ENCODE peak calls at places on chromosomes 5 and 9, in four cellular contexts. One of them, this sample, is unnamed.

GRCh38 chr5:2007437-2007905 is 124.7 kb upstream of the IRX4 start:
- DNase-seq in neuronal stem cell: no peak
- DNase-seq in heart right ventricle: no peak
- DNase-seq in astrocyte: no peak
- DNase-seq in this sample: no peak

GRCh38 chr9:33029106-33029788 is 4.2 kb downstream of the DNAJA1 start:
- DNase-seq in neuronal stem cell: no peak
- DNase-seq in heart right ventricle: no peak
- DNase-seq in astrocyte: peak; percentile 32
- DNase-seq in this sample: no peak

GRCh38 chr9:91814214-91814613 is 135.8 kb downstream of the ROR2 start:
- DNase-seq in neuronal stem cell: no peak
- DNase-seq in heart right ventricle: no peak
- DNase-seq in astrocyte: no peak
- DNase-seq in this sample: no peak

GRCh38 chr5:141245250-141245717 is at the start of gene PCDHB15:
- DNase-seq in neuronal stem cell: peak; percentile 39
- DNase-seq in heart right ventricle: no peak
- DNase-seq in astrocyte: peak; percentile 4
- DNase-seq in this sample: no peak

GRCh38 chr5:171682801-171683200 is 102.8 kb upstream of the SMIM23 start:
- DNase-seq in neuronal stem cell: no peak
- DNase-seq in heart right ventricle: no peak
- DNase-seq in astrocyte: no peak
- DNase-seq in this sample: no peak

GRCh38 chr5:150386024-150386855 is 26.5 kb downstream of the CD74 start:
- DNase-seq in neuronal stem cell: no peak
- DNase-seq in heart right ventricle: no peak
- DNase-seq in astrocyte: no peak
- DNase-seq in this sample: no peak

GRCh38 chr5:88776692-88777091 is 106.3 kb downstream of the MEF2C start:
- DNase-seq in neuronal stem cell: no peak
- DNase-seq in heart right ventricle: no peak
- DNase-seq in astrocyte: no peak
- DNase-seq in this sample: no peak

GRCh38 chr5:145980718-145981117 is 44.3 kb downstream of the SH3RF2 start:
- DNase-seq in neuronal stem cell: no peak
- DNase-seq in heart right ventricle: no peak
- DNase-seq in astrocyte: no peak
- DNase-seq in this sample: no peak

GRCh38 chr5:134034326-134034725 is 29.6 kb upstream of the VDAC1 start:
- DNase-seq in neuronal stem cell: no peak
- DNase-seq in heart right ventricle: no peak
- DNase-seq in astrocyte: no peak
- DNase-seq in this sample: no peak

GRCh38 chr5:14299666-14300065 is 156.5 kb downstream of the TRIO start:
- DNase-seq in neuronal stem cell: peak; percentile 23
- DNase-seq in heart right ventricle: no peak
- DNase-seq in astrocyte: no peak
- DNase-seq in this sample: no peak

GRCh38 chr5:142925795-142926194 is 155.6 kb downstream of the ARHGAP26 start:
- DNase-seq in neuronal stem cell: no peak
- DNase-seq in heart right ventricle: no peak
- DNase-seq in astrocyte: peak; percentile 85
- DNase-seq in this sample: no peak

GRCh38 chr5:58963361-58963760 is 380.5 kb downstream of the RAB3C start:
- DNase-seq in neuronal stem cell: no peak
- DNase-seq in heart right ventricle: no peak
- DNase-seq in astrocyte: peak; percentile 29
- DNase-seq in this sample: no peak

GRCh38 chr9:36903541-36904435 is 130.3 kb downstream of the PAX5 start:
- DNase-seq in neuronal stem cell: no peak
- DNase-seq in heart right ventricle: no peak
- DNase-seq in astrocyte: peak; percentile 84
- DNase-seq in this sample: no peak

GRCh38 chr5:3262451-3262850 is 333.2 kb upstream of the IRX1 start:
- DNase-seq in neuronal stem cell: no peak
- DNase-seq in heart right ventricle: no peak
- DNase-seq in astrocyte: no peak
- DNase-seq in this sample: no peak

GRCh38 chr9:135926402-135927194 is 19.3 kb upstream of the CAMSAP1 start:
- DNase-seq in neuronal stem cell: no peak
- DNase-seq in heart right ventricle: no peak
- DNase-seq in astrocyte: peak; percentile 82
- DNase-seq in this sample: no peak

GRCh38 chr9:121055642-121056143 is 5.6 kb upstream of the C5 start:
- DNase-seq in neuronal stem cell: no peak
- DNase-seq in heart right ventricle: no peak
- DNase-seq in astrocyte: no peak
- DNase-seq in this sample: peak; percentile 41

GRCh38 chr9:34380511-34381315 is 4.0 kb upstream of the MYORG start:
- DNase-seq in neuronal stem cell: peak; percentile 67
- DNase-seq in heart right ventricle: peak; percentile 86
- DNase-seq in astrocyte: peak; percentile 44
- DNase-seq in this sample: no peak

GRCh38 chr5:159330131-159330530 is at the start of gene IL12B:
- DNase-seq in neuronal stem cell: no peak
- DNase-seq in heart right ventricle: no peak
- DNase-seq in astrocyte: peak; percentile 48
- DNase-seq in this sample: no peak

GRCh38 chr9:78567693-78568092 is 270.8 kb downstream of the PSAT1 start:
- DNase-seq in neuronal stem cell: no peak
- DNase-seq in heart right ventricle: no peak
- DNase-seq in astrocyte: no peak
- DNase-seq in this sample: no peak

GRCh38 chr5:14687023-14687665 is 22.6 kb downstream of the OTULIN start:
- DNase-seq in neuronal stem cell: no peak
- DNase-seq in heart right ventricle: no peak
- DNase-seq in astrocyte: peak; percentile 60
- DNase-seq in this sample: no peak

GRCh38 chr9:6512085-6512657 is 99.2 kb downstream of the UHRF2 start:
- DNase-seq in neuronal stem cell: no peak
- DNase-seq in heart right ventricle: no peak
- DNase-seq in astrocyte: peak; percentile 70
- DNase-seq in this sample: no peak

GRCh38 chr5:42886612-42887011 is 74.9 kb upstream of the SELENOP start:
- DNase-seq in neuronal stem cell: no peak
- DNase-seq in heart right ventricle: no peak
- DNase-seq in astrocyte: no peak
- DNase-seq in this sample: no peak

GRCh38 chr5:10301842-10302610 is 5.7 kb downstream of the CMBL start:
- DNase-seq in neuronal stem cell: no peak
- DNase-seq in heart right ventricle: peak; percentile 84
- DNase-seq in astrocyte: peak; percentile 20
- DNase-seq in this sample: no peak

GRCh38 chr9:2027761-2028160 is 12.6 kb downstream of the SMARCA2 start:
- DNase-seq in neuronal stem cell: no peak
- DNase-seq in heart right ventricle: no peak
- DNase-seq in astrocyte: no peak
- DNase-seq in this sample: no peak
- H3K4me1 ChIP-seq in neuronal stem cell: no peaks in the 10 kb centered on the region
- H3K4me1 ChIP-seq in heart right ventricle: peaks cover 94% of the 10 kb centered on the region
- H3K4me1 ChIP-seq in astrocyte: no peaks in the 10 kb centered on the region
- H3K4me1 ChIP-seq in this sample: peaks cover 6% of the 10 kb centered on the region

GRCh38 chr9:69822091-69822750 is 1.6 kb downstream of the CFAP95 start:
- DNase-seq in neuronal stem cell: no peak
- DNase-seq in heart right ventricle: no peak
- DNase-seq in astrocyte: peak; percentile 46
- DNase-seq in this sample: peak; percentile 36
- H3K4me3 ChIP-seq in neuronal stem cell: no peak overlapping the region
- H3K4me3 ChIP-seq in heart right ventricle: no peak overlapping the region
- H3K4me3 ChIP-seq in astrocyte: no peak overlapping the region
- H3K4me3 ChIP-seq in this sample: no peak overlapping the region

GRCh38 chr5:107567901-107568671 is 102.7 kb downstream of the EFNA5 start:
- DNase-seq in neuronal stem cell: no peak
- DNase-seq in heart right ventricle: no peak
- DNase-seq in astrocyte: no peak
- DNase-seq in this sample: peak; percentile 45

GRCh38 chr5:107572800-107573368 is 97.9 kb downstream of the EFNA5 start:
- DNase-seq in neuronal stem cell: peak; percentile 30
- DNase-seq in heart right ventricle: no peak
- DNase-seq in astrocyte: no peak
- DNase-seq in this sample: no peak

GRCh38 chr5:107570805-107571531 is 99.8 kb downstream of the EFNA5 start:
- DNase-seq in neuronal stem cell: no peak
- DNase-seq in heart right ventricle: no peak
- DNase-seq in astrocyte: no peak
- DNase-seq in this sample: peak; percentile 48

GRCh38 chr5:107576155-107576554 is 94.6 kb downstream of the EFNA5 start:
- DNase-seq in neuronal stem cell: no peak
- DNase-seq in heart right ventricle: no peak
- DNase-seq in astrocyte: no peak
- DNase-seq in this sample: peak; percentile 53

GRCh38 chr5:107571621-107572489 is 98.9 kb downstream of the EFNA5 start:
- DNase-seq in neuronal stem cell: peak; percentile 95
- DNase-seq in heart right ventricle: peak; percentile 91
- DNase-seq in astrocyte: peak; percentile 89
- DNase-seq in this sample: peak; percentile 99
- H3K4me1 ChIP-seq in neuronal stem cell: peaks cover 65% of the 10 kb centered on the region
- H3K4me1 ChIP-seq in heart right ventricle: peaks cover 29% of the 10 kb centered on the region
- H3K4me1 ChIP-seq in astrocyte: peaks cover 13% of the 10 kb centered on the region
- H3K4me1 ChIP-seq in this sample: peaks cover 79% of the 10 kb centered on the region

DNA sequence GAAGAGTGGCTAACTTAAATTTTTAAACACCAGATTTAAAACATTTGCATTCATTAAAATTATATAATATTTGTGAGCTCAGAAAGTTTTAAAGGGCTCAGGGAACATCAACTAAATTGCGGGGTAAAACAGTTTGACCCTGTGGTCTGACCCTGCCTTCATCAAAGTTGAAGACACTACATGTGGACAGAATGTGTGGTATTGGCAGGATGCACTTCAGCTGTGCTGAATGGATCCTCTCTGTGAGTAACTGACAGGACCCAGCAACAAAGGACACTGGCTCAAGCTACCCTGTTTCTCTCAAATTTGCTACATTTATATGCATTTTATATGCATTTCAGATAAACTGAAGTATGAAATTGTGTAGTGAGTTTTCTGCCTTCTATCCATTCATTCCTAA is 288.5 kb downstream of the ZNF608 start:
- DNase-seq in neuronal stem cell: no peak
- DNase-seq in heart right ventricle: no peak
- DNase-seq in astrocyte: no peak
- DNase-seq in this sample: no peak
- H3K4me3 ChIP-seq in neuronal stem cell: no peak overlapping the region
- H3K4me3 ChIP-seq in heart right ventricle: no peak overlapping the region
- H3K4me3 ChIP-seq in astrocyte: no peak overlapping the region
- H3K4me3 ChIP-seq in this sample: no peak overlapping the region

GRCh38 chr9:37948417-37948980 is 44.6 kb upstream of the SLC25A51 start:
- DNase-seq in neuronal stem cell: no peak
- DNase-seq in heart right ventricle: no peak
- DNase-seq in astrocyte: no peak
- DNase-seq in this sample: no peak

GRCh38 chr9:37946041-37946440 is 42.1 kb upstream of the SLC25A51 start:
- DNase-seq in neuronal stem cell: no peak
- DNase-seq in heart right ventricle: no peak
- DNase-seq in astrocyte: no peak
- DNase-seq in this sample: no peak

GRCh38 chr9:37947987-37948386 is 44.1 kb upstream of the SLC25A51 start:
- DNase-seq in neuronal stem cell: no peak
- DNase-seq in heart right ventricle: no peak
- DNase-seq in astrocyte: peak; percentile 62
- DNase-seq in this sample: no peak

GRCh38 chr9:37946971-37947370 is 43.0 kb upstream of the SLC25A51 start:
- DNase-seq in neuronal stem cell: no peak
- DNase-seq in heart right ventricle: no peak
- DNase-seq in astrocyte: no peak
- DNase-seq in this sample: no peak

GRCh38 chr9:37947431-37947830 is 43.5 kb upstream of the SLC25A51 start:
- DNase-seq in neuronal stem cell: no peak
- DNase-seq in heart right ventricle: no peak
- DNase-seq in astrocyte: no peak
- DNase-seq in this sample: no peak
- H3K4me1 ChIP-seq in neuronal stem cell: no peaks in the 10 kb centered on the region
- H3K4me1 ChIP-seq in heart right ventricle: peaks cover 68% of the 10 kb centered on the region
- H3K4me1 ChIP-seq in astrocyte: peaks cover 48% of the 10 kb centered on the region
- H3K4me1 ChIP-seq in this sample: no peaks in the 10 kb centered on the region

DNA sequence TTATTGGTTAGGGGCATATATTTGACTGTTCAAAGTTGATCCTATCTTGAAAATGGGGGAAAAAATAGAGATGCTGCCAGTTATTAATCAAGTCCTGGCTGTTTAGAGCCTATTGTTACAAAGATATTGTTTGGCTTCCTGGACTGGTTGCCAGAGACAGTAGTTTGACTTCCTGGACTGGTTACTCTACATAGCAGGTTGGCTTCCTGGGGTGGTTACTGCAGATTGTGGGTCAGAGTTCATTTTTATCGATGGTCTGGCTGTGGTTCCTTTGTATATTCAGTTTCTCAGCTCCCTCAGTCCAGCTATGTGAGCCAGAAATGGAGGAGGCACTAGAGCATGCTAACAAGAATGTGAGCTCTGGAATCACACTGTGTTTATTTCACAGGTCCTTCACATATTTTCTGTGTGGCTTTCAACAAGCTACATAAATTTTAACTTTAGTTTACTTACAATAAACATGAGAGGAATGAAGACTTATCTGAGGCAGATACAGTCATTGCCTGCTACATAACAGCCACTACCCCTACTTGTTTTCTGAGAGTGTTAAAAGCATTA is 137.6 kb downstream of the TRPM3 start:
- DNase-seq in neuronal stem cell: no peak
- DNase-seq in heart right ventricle: no peak
- DNase-seq in astrocyte: no peak
- DNase-seq in this sample: no peak
- H3K4me3 ChIP-seq in neuronal stem cell: no peak overlapping the region
- H3K4me3 ChIP-seq in heart right ventricle: no peak overlapping the region
- H3K4me3 ChIP-seq in astrocyte: no peak overlapping the region
- H3K4me3 ChIP-seq in this sample: no peak overlapping the region

GRCh38 chr5:170310187-170310586 is 12.6 kb upstream of the LCP2 start:
- DNase-seq in neuronal stem cell: no peak
- DNase-seq in heart right ventricle: no peak
- DNase-seq in astrocyte: no peak
- DNase-seq in this sample: no peak
- H3K4me1 ChIP-seq in neuronal stem cell: peaks cover 5% of the 10 kb centered on the region
- H3K4me1 ChIP-seq in heart right ventricle: peaks cover 55% of the 10 kb centered on the region
- H3K4me1 ChIP-seq in astrocyte: no peaks in the 10 kb centered on the region
- H3K4me1 ChIP-seq in this sample: peaks cover 2% of the 10 kb centered on the region

GRCh38 chr5:80165430-80165829 is 90.4 kb downstream of the SERINC5 start:
- DNase-seq in neuronal stem cell: no peak
- DNase-seq in heart right ventricle: no peak
- DNase-seq in astrocyte: no peak
- DNase-seq in this sample: no peak

GRCh38 chr5:80160242-80160641 is 95.6 kb downstream of the SERINC5 start:
- DNase-seq in neuronal stem cell: no peak
- DNase-seq in heart right ventricle: no peak
- DNase-seq in astrocyte: no peak
- DNase-seq in this sample: no peak

GRCh38 chr5:80159133-80159815 is 96.6 kb downstream of the SERINC5 start:
- DNase-seq in neuronal stem cell: no peak
- DNase-seq in heart right ventricle: no peak
- DNase-seq in astrocyte: no peak
- DNase-seq in this sample: no peak

GRCh38 chr5:80164799-80165198 is 91.0 kb downstream of the SERINC5 start:
- DNase-seq in neuronal stem cell: no peak
- DNase-seq in heart right ventricle: no peak
- DNase-seq in astrocyte: no peak
- DNase-seq in this sample: no peak

GRCh38 chr5:80161165-80161564 is 94.7 kb downstream of the SERINC5 start:
- DNase-seq in neuronal stem cell: no peak
- DNase-seq in heart right ventricle: no peak
- DNase-seq in astrocyte: no peak
- DNase-seq in this sample: no peak
- H3K4me3 ChIP-seq in neuronal stem cell: no peak overlapping the region
- H3K4me3 ChIP-seq in heart right ventricle: no peak overlapping the region
- H3K4me3 ChIP-seq in astrocyte: no peak overlapping the region
- H3K4me3 ChIP-seq in this sample: no peak overlapping the region